ENCODE peak calls at places on chromosomes 6 and 20, in four cellular contexts. B is A549, S is ovary, L is stomach. O is an unnamed sample.

GRCh38 chr6:44737829-44738528 is 350.5 kb downstream of the CDC5L start:
- DNase-seq in B (no peak), S (no peak), L (no peak), O (no peak)

GRCh38 chr20:44025756-44026155 is 111.1 kb downstream of the TOX2 start:
- DNase-seq in B (no peak), S (no peak), L (no peak), O (no peak)

GRCh38 chr6:106694343-106694742 is 65.0 kb downstream of the QRSL1 start:
- DNase-seq in B (no peak), S (no peak), L (peak), O (no peak)

GRCh38 chr20:5657190-5657872 is 92.9 kb upstream of the SHLD1 start:
- DNase-seq in B (peak), S (peak), L (no peak), O (peak)

GRCh38 chr6:116011520-116011919 is 49.2 kb downstream of the FRK start:
- DNase-seq in B (no peak), S (no peak), L (no peak), O (no peak)

GRCh38 chr6:10425973-10426780 is 11.3 kb upstream of the TFAP2A start:
- DNase-seq in B (no peak), S (no peak), L (peak), O (no peak)

GRCh38 chr6:74549746-74550145 is 656.1 kb downstream of the COL12A1 start:
- DNase-seq in B (no peak), S (no peak), L (no peak), O (no peak)

GRCh38 chr6:98382246-98382645 is 452.1 kb upstream of the POU3F2 start:
- DNase-seq in B (no peak), S (no peak), L (no peak), O (no peak)

GRCh38 chr6:75381878-75382633 is 97.5 kb upstream of the TMEM30A start:
- DNase-seq in B (no peak), S (no peak), L (no peak), O (no peak)

GRCh38 chr6:46612645-46613044 is 40.0 kb downstream of the CYP39A1 start:
- DNase-seq in B (no peak), S (no peak), L (no peak), O (no peak)

GRCh38 chr6:73585566-73586415 is 65.0 kb upstream of the EEF1A1 start:
- DNase-seq in B (peak), S (peak), L (peak), O (no peak)

GRCh38 chr20:40930561-40930960 is 98.1 kb upstream of the TOP1 start:
- DNase-seq in B (no peak), S (no peak), L (no peak), O (no peak)

GRCh38 chr6:1027795-1028569 is 283.9 kb upstream of the FOXQ1 start:
- DNase-seq in B (no peak), S (no peak), L (no peak), O (no peak)

GRCh38 chr6:45843848-45844521 is 171.7 kb downstream of the CLIC5 start:
- DNase-seq in B (no peak), S (no peak), L (no peak), O (no peak)

GRCh38 chr6:47111685-47112084 is 69.6 kb upstream of the ADGRF1 start:
- DNase-seq in B (no peak), S (no peak), L (no peak), O (no peak)

GRCh38 chr6:64013061-64013410 is 377.4 kb downstream of the PHF3 start:
- DNase-seq in B (no peak), S (no peak), L (no peak), O (no peak)

GRCh38 chr20:57114290-57115005 is 152.0 kb downstream of the BMP7 start:
- DNase-seq in B (no peak), S (no peak), L (no peak), O (no peak)

GRCh38 chr6:20129290-20130088 is 82.8 kb downstream of the MBOAT1 start:
- DNase-seq in B (no peak), S (no peak), L (no peak), O (no peak)

GRCh38 chr20:11845311-11845710 is 72.4 kb upstream of the BTBD3 start:
- DNase-seq in B (no peak), S (no peak), L (no peak), O (no peak)

GRCh38 chr20:11844691-11845090 is 73.0 kb upstream of the BTBD3 start:
- DNase-seq in B (no peak), S (no peak), L (no peak), O (no peak)

GRCh38 chr20:11841972-11842461 is 75.7 kb upstream of the BTBD3 start:
- DNase-seq in B (no peak), S (no peak), L (no peak), O (no peak)

GRCh38 chr20:11846131-11846530 is 71.6 kb upstream of the BTBD3 start:
- DNase-seq in B (no peak), S (no peak), L (no peak), O (no peak)

GRCh38 chr20:11843289-11843688 is 74.4 kb upstream of the BTBD3 start:
- DNase-seq in B (no peak), S (no peak), L (no peak), O (no peak)
- TF ChIP-seq POLR2A in B (no peak), S (no peak), L (no peak), O (no peak)

GRCh38 chr6:146857960-146858308 is 259.2 kb downstream of the ADGB start:
- DNase-seq in B (peak), S (no peak), L (no peak), O (no peak)
- H3K4me3 ChIP-seq in B (peak), S (peak), L (peak), O (peak)

GRCh38 chr6:113959235-113959634 is 11.7 kb downstream of the HDAC2 start:
- DNase-seq in B (no peak), S (no peak), L (no peak), O (no peak)
- TF ChIP-seq EP300 in B (no peak), S (no peak), L (no peak), O (no peak)

GRCh38 chr6:157759028-157759427 is 64.0 kb upstream of the SNX9 start:
- DNase-seq in B (no peak), S (no peak), L (no peak), O (no peak)
- TF ChIP-seq POLR2A in B (no peak), S (no peak), L (no peak), O (no peak)

DNA sequence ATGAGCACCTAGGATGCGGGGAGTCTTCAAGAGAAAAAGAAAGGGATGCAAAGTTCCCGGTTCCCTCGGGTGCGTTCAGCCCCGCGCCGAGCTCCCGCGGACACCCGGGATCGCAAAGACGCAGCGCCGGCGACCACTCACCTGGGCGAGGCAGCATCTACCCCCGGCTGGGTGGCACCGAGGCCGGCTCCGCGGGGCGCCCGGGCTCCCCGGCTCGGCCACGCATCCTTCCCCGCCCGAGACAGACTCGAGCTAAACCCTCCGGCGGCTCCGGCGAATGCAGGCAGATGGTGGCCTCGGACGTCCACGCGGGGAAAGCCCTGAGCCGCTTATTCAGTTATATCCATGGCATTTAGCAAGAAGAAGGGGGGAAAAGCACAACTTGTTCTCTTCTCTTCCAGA is 363 bp downstream of the LRFN2 start:
- DNase-seq in B (no peak), S (peak), L (peak), O (no peak)
- H3K4me3 ChIP-seq in B (peak), S (peak), L (peak), O (peak)

DNA sequence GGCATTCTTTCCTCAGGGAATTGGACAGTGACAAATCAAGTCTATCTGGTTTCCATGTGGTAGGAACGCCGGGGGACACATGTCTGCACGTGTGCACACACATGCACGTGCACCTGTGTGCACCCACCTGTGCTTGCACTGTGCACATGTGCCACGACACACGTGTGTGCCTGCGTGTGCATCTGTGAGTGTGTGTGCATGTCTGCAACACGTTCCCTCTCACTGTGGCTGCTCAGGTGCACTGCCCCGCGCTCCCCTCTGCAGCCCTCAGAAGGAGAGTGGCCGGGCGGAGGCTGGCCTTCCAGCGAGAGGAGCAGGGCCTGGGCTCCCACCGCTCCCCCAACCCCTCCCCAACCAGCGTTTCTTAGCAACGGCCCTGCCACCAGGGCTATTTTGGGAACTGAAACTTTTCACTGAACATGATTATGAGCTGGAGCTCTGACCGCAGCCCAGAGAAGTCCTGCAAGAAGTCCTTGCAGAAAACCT is 147.8 kb downstream of the PHACTR3 start:
- DNase-seq in B (no peak), S (no peak), L (no peak), O (no peak)
- TF ChIP-seq EP300 in B (no peak), S (no peak), L (no peak), O (no peak)

GRCh38 chr20:47356220-47356525 is 326 bp downstream of the ZMYND8 start:
- DNase-seq in B (no peak), S (no peak), L (no peak), O (no peak)

GRCh38 chr20:47358052-47358671 is 1.7 kb upstream of the ZMYND8 start:
- DNase-seq in B (no peak), S (no peak), L (no peak), O (no peak)

GRCh38 chr20:47356526-47357295 is at the start of gene ZMYND8:
- DNase-seq in B (peak), S (peak), L (peak), O (peak)

GRCh38 chr20:47358672-47359532 is 2.4 kb upstream of the ZMYND8 start:
- DNase-seq in B (peak), S (peak), L (peak), O (peak)

GRCh38 chr20:47357296-47358051 is 975 bp upstream of the ZMYND8 start:
- DNase-seq in B (peak), S (peak), L (peak), O (peak)
- TF ChIP-seq POLR2A in B (peak), S (peak), L (no peak), O (no peak)

DNA sequence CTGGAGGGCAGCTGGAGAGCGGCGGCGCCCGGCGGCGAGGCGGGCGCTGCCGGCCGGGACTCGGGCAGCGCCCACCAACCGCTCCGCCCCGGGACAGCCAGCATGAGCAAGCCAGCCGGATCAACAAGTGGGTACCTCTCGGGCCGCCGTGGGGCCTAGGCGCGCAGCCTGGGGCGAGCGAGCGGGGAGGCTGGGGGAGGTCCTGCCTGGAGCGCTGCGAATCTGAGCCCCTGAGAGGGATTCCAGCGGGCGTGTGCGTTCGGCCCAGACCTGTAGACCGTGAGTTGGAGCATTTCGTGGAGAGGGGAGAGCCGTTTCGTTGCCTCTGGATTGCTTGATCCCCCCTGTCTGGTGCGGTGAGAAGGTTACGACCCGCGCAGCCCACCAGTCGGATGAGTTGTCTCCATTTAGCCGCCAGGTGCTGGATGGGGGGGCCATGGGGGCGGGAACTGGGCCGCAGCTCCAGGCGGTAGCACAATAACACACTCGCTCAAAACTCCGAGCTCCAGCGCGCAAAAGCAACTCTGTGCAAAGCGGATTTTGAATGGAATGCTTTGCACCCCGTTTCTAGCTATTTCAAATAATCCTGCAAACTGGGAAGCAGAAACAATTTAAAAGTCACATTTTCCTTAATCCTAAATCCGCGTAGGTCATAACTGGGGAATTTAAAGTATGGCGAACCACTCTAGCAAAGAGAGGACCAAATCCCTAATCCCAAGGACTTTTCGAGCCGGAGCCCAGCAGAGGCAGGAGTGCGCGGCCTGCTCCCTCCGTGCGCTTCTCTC is 1.0 kb downstream of the NR2E1 start:
- DNase-seq in B (no peak), S (no peak), L (no peak), O (no peak)
- H3K4me3 ChIP-seq in B (no peak), S (no peak), L (no peak), O (no peak)

GRCh38 chr6:23642849-23643248 is 483.2 kb upstream of the NRSN1 start:
- DNase-seq in B (no peak), S (no peak), L (no peak), O (no peak)
- TF ChIP-seq EP300 in B (no peak), S (no peak), L (no peak), O (no peak)

GRCh38 chr20:58889334-58890072 is 37.0 kb downstream of the GNAS start:
- DNase-seq in B (no peak), S (no peak), L (no peak), O (no peak)
- TF ChIP-seq POLR2A in B (no peak), S (no peak), L (no peak), O (no peak)